ENCODE peak calls at places on chromosomes 16 and 17, in seven cellular contexts. W is effector CD4-positive, alpha-beta T cell; J is fibroblast of gingiva; P is choroid plexus epithelial cell; H is anterior cingulate cortex; A is stimulated activated CD8-positive, alpha-beta memory T cell treated with anti-CD3 and anti-CD28 coated beads, Interleukin-15, amount 100 ng/mL, for 24 hours; V is AG09309. O is an unnamed sample.

GRCh38 chr16:58021661-58022551 is 3.6 kb upstream of the MMP15 start:
- DNase-seq in V (no peak), J (peak), W (no peak), P (peak), A (no peak), H (no peak), O (peak)

GRCh38 chr17:157901-158300 is 20.5 kb downstream of the SCGB1C2 start:
- DNase-seq in J (no peak), A (no peak), W (no peak), V (no peak), P (no peak), H (no peak), O (no peak)

GRCh38 chr17:79473111-79473835 is 137.6 kb downstream of the RBFOX3 start:
- DNase-seq in J (no peak), W (no peak), P (no peak), H (no peak), A (no peak), V (no peak), O (peak)

GRCh38 chr16:55710466-55710865 is 54.7 kb downstream of the SLC6A2 start:
- DNase-seq in J (no peak), H (no peak), A (no peak), P (peak), W (no peak), V (no peak), O (peak)

GRCh38 chr17:68057531-68057952 is 22.0 kb downstream of the KPNA2 start:
- DNase-seq in A (no peak), W (peak), V (no peak), H (no peak), P (peak), J (peak), O (no peak)

GRCh38 chr16:4373356-4373908 is 1.8 kb downstream of the VASN start:
- DNase-seq in P (no peak), H (no peak), V (no peak), W (no peak), J (peak), A (no peak), O (no peak)

GRCh38 chr16:25140459-25140858 is 28.9 kb downstream of the LCMT1 start:
- DNase-seq in H (no peak), J (no peak), P (peak), A (no peak), W (no peak), V (no peak), O (no peak)

GRCh38 chr17:61400058-61400785 is 579 bp downstream of the TBX2 start:
- DNase-seq in P (peak), A (no peak), V (no peak), H (no peak), J (peak), W (no peak), O (peak)

GRCh38 chr16:5350118-5350517 is 252.5 kb upstream of the EEF2KMT start:
- DNase-seq in H (no peak), P (no peak), V (no peak), J (no peak), W (no peak), A (no peak), O (no peak)

GRCh38 chr17:65099941-65100315 is 37.2 kb upstream of the RGS9 start:
- DNase-seq in J (peak), H (no peak), V (no peak), W (peak), P (peak), A (peak), O (peak)

GRCh38 chr17:50638851-50639767 is 4.4 kb downstream of the ABCC3 start:
- DNase-seq in H (peak), A (no peak), V (peak), J (peak), W (no peak), P (peak), O (peak)

GRCh38 chr16:65061935-65062334 is 59.9 kb downstream of the CDH11 start:
- DNase-seq in H (no peak), W (no peak), V (no peak), P (no peak), J (no peak), A (no peak), O (no peak)

GRCh38 chr17:15468142-15468541 is 721 bp upstream of the CDRT4 start:
- DNase-seq in P (no peak), W (no peak), J (no peak), H (no peak), V (no peak), A (no peak), O (no peak)

GRCh38 chr17:45190503-45191282 is 29.0 kb downstream of the HEXIM2 start:
- DNase-seq in H (no peak), W (no peak), A (no peak), P (no peak), V (no peak), J (no peak), O (no peak)

GRCh38 chr17:954431-955164 is 25.0 kb downstream of the NXN start:
- DNase-seq in V (no peak), A (no peak), H (no peak), J (peak), W (no peak), P (peak), O (peak)

GRCh38 chr17:1511756-1512321 is 4.6 kb downstream of the INPP5K start:
- DNase-seq in J (peak), A (no peak), H (no peak), V (no peak), P (no peak), W (no peak), O (peak)

GRCh38 chr16:2152695-2153506 is 2.7 kb upstream of the TRAF7 start:
- DNase-seq in H (no peak), V (no peak), W (no peak), A (no peak), P (no peak), J (no peak), O (peak)